ENCODE peak calls at places on chromosome 5, in four cellular contexts. One of them, this sample, is unnamed.

GRCh38 chr5:32767948-32768427 is 56.9 kb downstream of the NPR3 start:
- DNase-seq in HCT116: peak
- DNase-seq in MM.1S: no peak
- DNase-seq in gastrocnemius medialis: peak
- DNase-seq in this sample: peak

GRCh38 chr5:44365351-44365750 is 23.9 kb downstream of the FGF10 start:
- DNase-seq in HCT116: no peak
- DNase-seq in MM.1S: no peak
- DNase-seq in gastrocnemius medialis: no peak
- DNase-seq in this sample: no peak

GRCh38 chr5:175663191-175664184 is 5.6 kb downstream of the HRH2 start:
- DNase-seq in HCT116: no peak
- DNase-seq in MM.1S: no peak
- DNase-seq in gastrocnemius medialis: no peak
- DNase-seq in this sample: no peak

GRCh38 chr5:56128166-56128565 is 105.0 kb downstream of the ANKRD55 start:
- DNase-seq in HCT116: no peak
- DNase-seq in MM.1S: no peak
- DNase-seq in gastrocnemius medialis: no peak
- DNase-seq in this sample: no peak

GRCh38 chr5:109454726-109455505 is 45.1 kb upstream of the PJA2 start:
- DNase-seq in HCT116: no peak
- DNase-seq in MM.1S: no peak
- DNase-seq in gastrocnemius medialis: no peak
- DNase-seq in this sample: no peak

GRCh38 chr5:142151436-142152382 is 43.1 kb downstream of the NDFIP1 start:
- DNase-seq in HCT116: peak
- DNase-seq in MM.1S: peak
- DNase-seq in gastrocnemius medialis: no peak
- DNase-seq in this sample: no peak

GRCh38 chr5:133371371-133372155 is 240.8 kb downstream of the FSTL4 start:
- DNase-seq in HCT116: peak
- DNase-seq in MM.1S: no peak
- DNase-seq in gastrocnemius medialis: no peak
- DNase-seq in this sample: no peak

GRCh38 chr5:169374761-169375160 is 73.8 kb upstream of the SLIT3 start:
- DNase-seq in HCT116: no peak
- DNase-seq in MM.1S: no peak
- DNase-seq in gastrocnemius medialis: no peak
- DNase-seq in this sample: no peak

GRCh38 chr5:67002832-67003231 is 193.8 kb downstream of the CD180 start:
- DNase-seq in HCT116: no peak
- DNase-seq in MM.1S: no peak
- DNase-seq in gastrocnemius medialis: no peak
- DNase-seq in this sample: no peak

GRCh38 chr5:31106259-31106658 is 87.2 kb upstream of the CDH6 start:
- DNase-seq in HCT116: no peak
- DNase-seq in MM.1S: no peak
- DNase-seq in gastrocnemius medialis: no peak
- DNase-seq in this sample: no peak

GRCh38 chr5:175800656-175801081 is 70.7 kb upstream of the CPLX2 start:
- DNase-seq in HCT116: no peak
- DNase-seq in MM.1S: no peak
- DNase-seq in gastrocnemius medialis: no peak
- DNase-seq in this sample: no peak

GRCh38 chr5:52725065-52725746 is 62.5 kb upstream of the ITGA1 start:
- DNase-seq in HCT116: no peak
- DNase-seq in MM.1S: peak
- DNase-seq in gastrocnemius medialis: no peak
- DNase-seq in this sample: no peak

GRCh38 chr5:158079097-158079496 is 220.2 kb upstream of the CLINT1 start:
- DNase-seq in HCT116: no peak
- DNase-seq in MM.1S: no peak
- DNase-seq in gastrocnemius medialis: no peak
- DNase-seq in this sample: no peak

GRCh38 chr5:154603978-154604679 is 126.1 kb upstream of the HAND1 start:
- DNase-seq in HCT116: no peak
- DNase-seq in MM.1S: no peak
- DNase-seq in gastrocnemius medialis: no peak
- DNase-seq in this sample: no peak

GRCh38 chr5:10885026-10885425 is 124.0 kb upstream of the DAP start:
- DNase-seq in HCT116: no peak
- DNase-seq in MM.1S: no peak
- DNase-seq in gastrocnemius medialis: no peak
- DNase-seq in this sample: no peak

GRCh38 chr5:123951204-123951977 is 439.4 kb downstream of the CSNK1G3 start:
- DNase-seq in HCT116: peak
- DNase-seq in MM.1S: no peak
- DNase-seq in gastrocnemius medialis: no peak
- DNase-seq in this sample: no peak

GRCh38 chr5:169300468-169301385 is at the start of gene SLIT3:
- DNase-seq in HCT116: no peak
- DNase-seq in MM.1S: no peak
- DNase-seq in gastrocnemius medialis: peak
- DNase-seq in this sample: peak

GRCh38 chr5:68171101-68171558 is 44.4 kb upstream of the PIK3R1 start:
- DNase-seq in HCT116: no peak
- DNase-seq in MM.1S: no peak
- DNase-seq in gastrocnemius medialis: peak
- DNase-seq in this sample: peak

GRCh38 chr5:132459983-132460834 is 30.4 kb downstream of the IRF1 start:
- DNase-seq in HCT116: no peak
- DNase-seq in MM.1S: no peak
- DNase-seq in gastrocnemius medialis: peak
- DNase-seq in this sample: no peak

GRCh38 chr5:151449288-151449687 is 1.9 kb downstream of the SLC36A1 start:
- DNase-seq in HCT116: no peak
- DNase-seq in MM.1S: no peak
- DNase-seq in gastrocnemius medialis: no peak
- DNase-seq in this sample: no peak

GRCh38 chr5:124461110-124461509 is 285.3 kb downstream of the ZNF608 start:
- DNase-seq in HCT116: no peak
- DNase-seq in MM.1S: no peak
- DNase-seq in gastrocnemius medialis: no peak
- DNase-seq in this sample: no peak

GRCh38 chr5:73938280-73938937 is 312.4 kb downstream of the ARHGEF28 start:
- DNase-seq in HCT116: peak
- DNase-seq in MM.1S: no peak
- DNase-seq in gastrocnemius medialis: no peak
- DNase-seq in this sample: no peak

GRCh38 chr5:1728846-1729245 is 70.8 kb downstream of the MRPL36 start:
- DNase-seq in HCT116: no peak
- DNase-seq in MM.1S: no peak
- DNase-seq in gastrocnemius medialis: no peak
- DNase-seq in this sample: no peak

GRCh38 chr5:132489871-132490483 is 596 bp downstream of the IRF1 start:
- DNase-seq in HCT116: no peak
- DNase-seq in MM.1S: peak
- DNase-seq in gastrocnemius medialis: peak
- DNase-seq in this sample: no peak

GRCh38 chr5:14439087-14439841 is 142.3 kb upstream of the OTULINL start:
- DNase-seq in HCT116: no peak
- DNase-seq in MM.1S: no peak
- DNase-seq in gastrocnemius medialis: no peak
- DNase-seq in this sample: no peak

GRCh38 chr5:162684145-162684544 is 616.6 kb downstream of the GABRG2 start:
- DNase-seq in HCT116: no peak
- DNase-seq in MM.1S: no peak
- DNase-seq in gastrocnemius medialis: no peak
- DNase-seq in this sample: no peak

GRCh38 chr5:58680503-58680902 is 97.6 kb downstream of the RAB3C start:
- DNase-seq in HCT116: no peak
- DNase-seq in MM.1S: no peak
- DNase-seq in gastrocnemius medialis: no peak
- DNase-seq in this sample: no peak

GRCh38 chr5:95068303-95068702 is 216.6 kb downstream of the MCTP1 start:
- DNase-seq in HCT116: no peak
- DNase-seq in MM.1S: no peak
- DNase-seq in gastrocnemius medialis: no peak
- DNase-seq in this sample: no peak

GRCh38 chr5:96219580-96220281 is 213.3 kb downstream of the PCSK1 start:
- DNase-seq in HCT116: no peak
- DNase-seq in MM.1S: no peak
- DNase-seq in gastrocnemius medialis: no peak
- DNase-seq in this sample: no peak

GRCh38 chr5:91419571-91420537 is 36.7 kb upstream of the ARRDC3 start:
- DNase-seq in HCT116: peak
- DNase-seq in MM.1S: peak
- DNase-seq in gastrocnemius medialis: peak
- DNase-seq in this sample: no peak

DNA sequence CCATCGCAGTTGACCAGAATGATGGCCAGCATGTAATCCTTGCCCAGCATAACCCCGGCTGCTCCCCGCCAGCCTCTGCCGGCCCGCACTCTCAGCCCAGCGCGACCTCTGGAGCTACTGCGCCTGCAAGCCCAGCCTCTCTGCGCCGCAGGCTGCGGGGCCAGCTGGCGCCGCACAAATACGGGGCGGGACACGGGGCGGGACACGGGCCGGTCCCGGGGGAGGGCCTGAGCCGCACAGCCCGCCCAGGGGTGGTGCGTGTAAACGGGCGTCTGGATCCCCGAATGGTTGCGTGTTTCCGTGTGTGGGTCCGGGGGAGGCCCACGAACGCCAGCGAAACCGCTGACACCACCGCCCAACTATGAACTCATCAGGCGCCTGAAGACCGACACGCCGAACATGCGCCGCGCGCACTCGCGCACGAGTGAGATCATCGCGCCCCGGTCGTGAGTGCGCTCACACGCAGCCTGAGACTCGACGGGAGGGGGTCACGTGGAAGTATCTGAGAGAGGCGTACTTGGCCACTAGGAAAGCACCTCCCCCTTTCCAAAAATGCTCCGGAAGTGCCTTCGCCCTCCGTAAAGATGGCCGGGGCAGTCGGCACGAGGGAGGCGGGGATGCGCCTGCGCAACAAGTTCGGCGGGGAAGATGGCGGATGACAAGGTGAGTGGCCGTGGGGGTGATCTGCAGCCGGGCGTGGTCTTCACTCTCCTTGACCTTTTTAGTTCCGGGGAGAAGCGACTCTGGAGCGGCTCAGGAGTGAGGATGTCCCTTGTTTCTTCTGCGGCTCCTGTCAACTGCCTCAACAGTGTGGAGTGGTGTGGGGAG is at the start of the genes APBB3 and SLC35A4:
- DNase-seq in HCT116: peak
- DNase-seq in MM.1S: peak
- DNase-seq in gastrocnemius medialis: peak
- DNase-seq in this sample: peak
- H3K27ac ChIP-seq in HCT116: peak
- H3K27ac ChIP-seq in MM.1S: peak
- H3K27ac ChIP-seq in gastrocnemius medialis: peak
- H3K27ac ChIP-seq in this sample: peak

DNA sequence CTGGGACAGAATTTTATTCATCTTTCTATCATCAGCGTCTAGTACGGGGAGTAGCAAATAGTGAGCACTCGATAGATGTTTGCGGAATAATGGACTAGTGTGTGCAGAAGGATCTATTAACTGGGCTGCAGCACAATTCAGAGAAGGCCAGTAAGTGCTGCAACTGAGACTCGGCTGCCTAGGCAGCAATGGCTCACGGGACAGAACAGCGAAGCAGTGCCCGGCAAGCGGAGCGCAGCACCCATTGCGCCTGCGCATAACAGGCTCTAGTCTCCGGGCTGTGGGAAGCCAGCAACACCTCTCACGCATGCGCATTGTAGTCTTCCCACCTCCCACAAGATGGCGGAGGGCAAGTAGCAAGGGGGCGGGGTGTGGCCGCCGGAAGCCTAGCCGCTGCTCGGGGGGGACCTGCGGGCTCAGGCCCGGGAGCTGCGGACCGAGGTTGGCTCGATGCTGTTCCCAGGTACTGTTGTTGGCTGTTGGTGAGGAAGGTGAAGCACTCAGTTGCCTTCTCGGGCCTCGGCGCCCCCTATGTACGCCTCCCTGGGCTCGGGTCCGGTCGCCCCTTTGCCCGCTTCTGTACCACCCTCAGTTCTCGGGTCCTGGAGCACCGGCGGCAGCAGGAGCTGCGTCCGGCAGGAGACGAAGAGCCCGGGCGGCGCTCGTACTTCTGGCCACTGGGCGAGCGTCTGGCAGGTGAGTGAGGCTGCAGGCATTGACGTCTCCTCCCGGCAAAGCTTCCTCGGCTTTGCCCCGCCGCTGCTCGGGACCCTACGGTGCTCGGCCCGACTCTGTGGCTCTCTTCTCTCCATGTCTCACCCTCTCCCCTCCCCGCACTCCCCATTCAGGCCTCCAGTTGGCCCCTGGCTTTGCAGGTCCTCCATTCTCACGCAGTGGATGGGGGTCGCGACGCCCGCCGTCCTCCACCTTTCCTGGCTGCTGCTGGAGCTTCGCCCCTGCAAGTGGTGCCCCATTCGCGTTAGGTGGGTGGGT is 30.2 kb upstream of the APC start:
- DNase-seq in HCT116: peak
- DNase-seq in MM.1S: peak
- DNase-seq in gastrocnemius medialis: peak
- DNase-seq in this sample: peak
- TF ChIP-seq CTCF in HCT116: no peak
- TF ChIP-seq CTCF in MM.1S: no peak
- TF ChIP-seq CTCF in gastrocnemius medialis: peak
- TF ChIP-seq CTCF in this sample: no peak

GRCh38 chr5:80963521-80963895 is 3.3 kb downstream of the RASGRF2 start:
- DNase-seq in HCT116: no peak
- DNase-seq in MM.1S: no peak
- DNase-seq in gastrocnemius medialis: no peak
- DNase-seq in this sample: no peak

GRCh38 chr5:80963966-80964481 is 3.9 kb downstream of the RASGRF2 start:
- DNase-seq in HCT116: no peak
- DNase-seq in MM.1S: no peak
- DNase-seq in gastrocnemius medialis: no peak
- DNase-seq in this sample: no peak

GRCh38 chr5:80964491-80964890 is 4.3 kb downstream of the RASGRF2 start:
- DNase-seq in HCT116: no peak
- DNase-seq in MM.1S: no peak
- DNase-seq in gastrocnemius medialis: no peak
- DNase-seq in this sample: no peak

GRCh38 chr5:80961376-80962281 is 1.5 kb downstream of the RASGRF2 start:
- DNase-seq in HCT116: no peak
- DNase-seq in MM.1S: no peak
- DNase-seq in gastrocnemius medialis: no peak
- DNase-seq in this sample: no peak

GRCh38 chr5:80962630-80963520 is 2.7 kb downstream of the RASGRF2 start:
- DNase-seq in HCT116: no peak
- DNase-seq in MM.1S: no peak
- DNase-seq in gastrocnemius medialis: no peak
- DNase-seq in this sample: no peak
- H3K27ac ChIP-seq in HCT116: no peak
- H3K27ac ChIP-seq in MM.1S: no peak
- H3K27ac ChIP-seq in gastrocnemius medialis: peak
- H3K27ac ChIP-seq in this sample: no peak

DNA sequence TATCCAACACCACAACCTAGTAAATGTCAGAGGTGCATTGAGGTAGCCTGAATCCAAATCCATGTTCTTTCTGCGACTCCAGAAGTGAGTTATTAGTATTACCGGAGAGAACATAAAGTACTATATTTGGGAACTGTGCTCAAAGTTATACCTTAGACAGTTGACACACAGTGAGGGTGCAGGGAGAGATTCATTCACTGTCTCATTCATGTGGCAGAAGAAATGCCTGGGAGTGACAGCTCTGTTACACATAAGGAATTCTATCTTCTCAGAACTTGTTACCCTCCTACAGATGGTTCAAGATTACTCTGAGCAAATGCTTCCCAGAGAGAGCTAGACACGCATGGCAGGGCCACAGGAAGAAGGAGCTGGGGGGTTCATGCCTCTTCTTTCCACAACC is 103.0 kb downstream of the ATP10B start:
- DNase-seq in HCT116: no peak
- DNase-seq in MM.1S: no peak
- DNase-seq in gastrocnemius medialis: no peak
- DNase-seq in this sample: no peak
- TF ChIP-seq CTCF in HCT116: no peak
- TF ChIP-seq CTCF in MM.1S: no peak
- TF ChIP-seq CTCF in gastrocnemius medialis: no peak
- TF ChIP-seq CTCF in this sample: no peak

This sample was measured in ascending aorta.